ENCODE peak calls at places on chromosome 1, in ten cellular contexts. Z is left lung, T is A549, B is A673, H is lower lobe of right lung, G is hepatocyte, L is tibial artery, R is thyroid gland, D is K562, J is fibroblast of lung. Y is an unnamed sample. For H3K4me1, the result is how much of the 10 kb centered on the place peaks cover.

GRCh38 chr1:30034627-30035521 is 688.5 kb downstream of the MATN1 start:
- DNase-seq in J (peak), L (no peak), B (peak), T (no peak), G (no peak), D (no peak), H (no peak), R (no peak), Z (no peak), Y (no peak)

GRCh38 chr1:117363591-117364048 is 3.6 kb upstream of the MAN1A2 start:
- DNase-seq in G (no peak), H (no peak), L (no peak), T (no peak), B (no peak), Z (no peak), D (no peak), J (no peak), R (no peak), Y (no peak)

GRCh38 chr1:164561461-164561860 is 2.5 kb downstream of the PBX1 start:
- DNase-seq in G (no peak), R (no peak), D (no peak), Z (no peak), H (no peak), T (no peak), J (peak), L (no peak), B (no peak), Y (no peak)

GRCh38 chr1:185626344-185626743 is 107.8 kb upstream of the HMCN1 start:
- DNase-seq in G (no peak), B (no peak), D (no peak), L (no peak), R (no peak), T (no peak), Z (no peak), J (no peak), H (no peak), Y (no peak)

GRCh38 chr1:46613661-46614603 is 2.7 kb downstream of the MOB3C start:
- DNase-seq in H (peak), T (peak), G (peak), Z (peak), D (no peak), B (peak), R (peak), J (peak), L (peak), Y (peak)

GRCh38 chr1:4407851-4408250 is 246.6 kb upstream of the AJAP1 start:
- DNase-seq in H (no peak), R (no peak), L (no peak), J (no peak), B (no peak), T (no peak), D (no peak), G (no peak), Z (no peak), Y (no peak)

GRCh38 chr1:184790642-184791041 is 36.0 kb upstream of the EDEM3 start:
- DNase-seq in Z (no peak), T (no peak), R (no peak), D (no peak), H (no peak), G (no peak), L (no peak), B (no peak), J (no peak), Y (no peak)

GRCh38 chr1:46285730-46286477 is 17.5 kb downstream of the LRRC41 start:
- DNase-seq in B (peak), H (no peak), D (no peak), R (no peak), J (no peak), T (no peak), Z (peak), G (peak), L (no peak), Y (no peak)

GRCh38 chr1:71093938-71094337 is 13.1 kb upstream of the ZRANB2 start:
- DNase-seq in R (no peak), L (no peak), B (peak), H (no peak), J (peak), T (peak), Z (no peak), G (no peak), D (no peak), Y (no peak)

GRCh38 chr1:113279776-113280391 is 110.4 kb upstream of the MAGI3 start:
- DNase-seq in H (no peak), J (no peak), Z (no peak), R (peak), B (no peak), L (no peak), T (no peak), D (no peak), G (no peak), Y (no peak)

GRCh38 chr1:59295603-59296002 is 1.3 kb upstream of the FGGY start:
- DNase-seq in H (no peak), T (no peak), G (peak), Z (no peak), B (no peak), R (no peak), L (no peak), J (no peak), D (no peak), Y (no peak)

GRCh38 chr1:156648496-156648895 is 6.6 kb downstream of the BCAN start:
- DNase-seq in D (no peak), L (no peak), G (no peak), R (no peak), Z (no peak), T (no peak), J (no peak), B (no peak), H (no peak), Y (no peak)

GRCh38 chr1:110053557-110054428 is 16.7 kb downstream of the ALX3 start:
- DNase-seq in D (peak), L (peak), T (peak), B (peak), Z (peak), G (peak), H (peak), J (peak), R (peak), Y (peak)

GRCh38 chr1:157117527-157118057 is 18.0 kb upstream of the ETV3L start:
- DNase-seq in T (no peak), L (no peak), B (no peak), J (no peak), G (no peak), R (no peak), Z (no peak), D (no peak), H (no peak), Y (no peak)

GRCh38 chr1:32893198-32894018 is 7.1 kb downstream of the HPCA start:
- DNase-seq in R (peak), T (peak), D (peak), J (no peak), L (no peak), G (peak), Z (peak), H (no peak), B (peak), Y (peak)

GRCh38 chr1:66350001-66350547 is 183.9 kb upstream of the SGIP1 start:
- DNase-seq in B (peak), T (no peak), J (no peak), R (no peak), H (peak), G (no peak), Z (peak), D (no peak), L (no peak), Y (peak)

GRCh38 chr1:23617019-23617418 is 57.7 kb upstream of the ID3 start:
- DNase-seq in G (no peak), B (no peak), J (no peak), H (no peak), Z (no peak), R (no peak), T (no peak), D (no peak), L (no peak), Y (no peak)

GRCh38 chr1:171754381-171754705 is 12.5 kb upstream of the VAMP4 start:
- DNase-seq in H (no peak), G (no peak), R (no peak), L (no peak), J (peak), B (no peak), Z (no peak), T (no peak), D (no peak), Y (no peak)

GRCh38 chr1:177976596-177976995 is 6.7 kb upstream of the SEC16B start:
- DNase-seq in R (no peak), J (no peak), T (no peak), H (no peak), Z (no peak), L (no peak), B (no peak), G (no peak), D (no peak), Y (no peak)

GRCh38 chr1:212613440-212614335 is 5.1 kb downstream of the ATF3 start:
- DNase-seq in L (no peak), J (no peak), B (no peak), T (no peak), Z (no peak), D (no peak), R (no peak), G (no peak), H (no peak), Y (no peak)

GRCh38 chr1:224425279-224425884 is 9.2 kb downstream of the WDR26 start:
- DNase-seq in H (no peak), J (no peak), G (no peak), T (no peak), R (no peak), L (no peak), Z (no peak), B (no peak), D (no peak), Y (no peak)

GRCh38 chr1:52551476-52552235 is 1.2 kb downstream of the TUT4 start:
- DNase-seq in H (no peak), L (no peak), B (peak), R (no peak), J (peak), Z (no peak), D (no peak), G (peak), T (no peak), Y (no peak)

GRCh38 chr1:69535490-69535889 is 32.2 kb upstream of the LRRC7 start:
- DNase-seq in Z (no peak), R (no peak), L (no peak), J (no peak), B (no peak), G (no peak), H (no peak), T (no peak), D (no peak), Y (no peak)

GRCh38 chr1:1799716-1800115 is 21.4 kb upstream of the NADK start:
- DNase-seq in G (no peak), L (no peak), B (no peak), Z (no peak), R (peak), H (no peak), T (no peak), J (no peak), D (no peak), Y (no peak)

GRCh38 chr1:9689971-9690381 is 38.4 kb downstream of the PIK3CD start:
- DNase-seq in H (peak), R (peak), G (peak), T (no peak), B (peak), L (peak), D (peak), Z (peak), J (no peak), Y (peak)

GRCh38 chr1:94855307-94855700 is 35.1 kb downstream of the SLC44A3 start:
- DNase-seq in D (no peak), T (no peak), R (peak), G (no peak), H (no peak), J (peak), Z (no peak), B (no peak), L (no peak), Y (no peak)

GRCh38 chr1:211648980-211649934 is 26.2 kb downstream of the NEK2 start:
- DNase-seq in R (no peak), J (peak), G (peak), B (peak), L (peak), Z (no peak), H (peak), D (peak), T (peak), Y (peak)

GRCh38 chr1:233105225-233105624 is 154.8 kb downstream of the NTPCR start:
- DNase-seq in G (no peak), B (no peak), Z (no peak), J (peak), H (no peak), L (no peak), R (no peak), T (no peak), D (no peak), Y (no peak)

GRCh38 chr1:117967472-117967871 is 37.9 kb downstream of the WDR3 start:
- DNase-seq in J (peak), R (peak), T (peak), B (peak), D (no peak), G (peak), Z (no peak), H (no peak), L (no peak), Y (no peak)

GRCh38 chr1:65308781-65309316 is 494 bp upstream of the DNAJC6 start:
- DNase-seq in J (no peak), B (no peak), L (no peak), G (no peak), H (no peak), Z (no peak), T (no peak), R (no peak), D (no peak), Y (no peak)

GRCh38 chr1:94623560-94624148 is 82.1 kb upstream of the F3 start:
- DNase-seq in D (no peak), H (no peak), B (no peak), Z (no peak), J (peak), T (no peak), R (no peak), L (no peak), G (no peak), Y (no peak)

GRCh38 chr1:230707732-230708630 is 5.9 kb downstream of the AGT start:
- DNase-seq in H (no peak), J (no peak), D (no peak), B (no peak), T (no peak), Z (no peak), G (no peak), R (no peak), L (no peak), Y (no peak)

GRCh38 chr1:85001742-85002141 is 4.8 kb upstream of the MCOLN2 start:
- DNase-seq in T (no peak), B (no peak), H (no peak), J (no peak), D (no peak), G (no peak), Z (no peak), R (no peak), L (no peak), Y (no peak)

GRCh38 chr1:51061231-51061943 is 40.6 kb upstream of the C1orf185 start:
- DNase-seq in L (no peak), G (no peak), T (no peak), R (no peak), B (no peak), Z (no peak), D (no peak), J (no peak), H (no peak), Y (no peak)

GRCh38 chr1:243620096-243620495 is 229.9 kb downstream of the AKT3 start:
- DNase-seq in J (no peak), G (no peak), R (no peak), H (no peak), T (no peak), B (no peak), Z (no peak), L (no peak), D (no peak), Y (no peak)

GRCh38 chr1:9687120-9687875 is 35.8 kb downstream of the PIK3CD start:
- DNase-seq in R (peak), H (peak), G (peak), D (peak), Z (peak), T (peak), L (peak), B (peak), J (peak), Y (peak)

GRCh38 chr1:107879927-107880326 is 85.1 kb downstream of the VAV3 start:
- DNase-seq in G (no peak), T (no peak), B (no peak), D (no peak), J (no peak), H (no peak), R (no peak), Z (no peak), L (no peak), Y (no peak)

DNA sequence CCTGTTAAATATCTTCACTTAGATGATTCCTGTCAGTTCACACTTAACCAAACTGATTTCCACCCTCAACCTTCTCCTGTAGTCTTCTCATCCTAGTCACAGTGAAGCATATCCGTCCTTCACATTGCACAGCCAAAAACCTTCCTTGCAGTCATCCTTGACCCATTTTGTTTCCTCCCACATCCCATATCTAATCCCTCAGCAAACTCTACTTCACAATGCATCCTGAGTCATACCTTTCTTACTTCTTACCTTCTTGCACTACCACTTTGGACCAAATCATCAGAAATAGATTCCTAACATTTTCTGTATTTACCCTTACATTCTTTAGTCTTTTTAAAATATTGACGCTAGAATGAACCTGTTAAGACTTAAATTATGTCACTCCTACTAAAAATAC is 86.9 kb downstream of the OLFML2B start:
- DNase-seq in D (no peak), G (no peak), L (no peak), Z (no peak), B (no peak), T (no peak), H (no peak), J (no peak), R (no peak), Y (no peak)
- H3K4me1 ChIP-seq in D (under half), G (under half), L (under half), Z (under half), B (under half), T (under half), H (under half), J (under half), R (under half), Y (under half)

DNA sequence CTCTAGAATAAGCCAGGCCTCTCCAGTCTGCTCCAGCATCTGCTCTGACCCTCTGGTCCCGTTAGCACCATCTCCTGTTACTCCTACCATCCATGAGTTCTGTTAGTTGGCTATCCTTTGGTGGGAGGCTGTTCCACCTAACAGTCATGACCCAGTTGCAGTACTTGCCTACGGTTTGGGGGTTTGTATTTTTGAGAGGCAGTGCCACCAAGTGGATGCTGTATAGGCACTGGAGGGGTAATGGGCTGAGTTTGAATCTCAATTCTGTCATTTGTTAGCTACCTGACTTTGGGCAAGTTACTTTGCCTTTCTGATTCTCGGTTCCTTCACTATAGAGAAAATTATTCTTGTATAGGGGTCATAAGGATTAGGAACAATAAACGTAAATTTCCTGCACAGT is 12.1 kb upstream of the C8B start:
- DNase-seq in Z (no peak), B (no peak), G (no peak), L (no peak), R (no peak), D (no peak), T (no peak), H (no peak), J (no peak), Y (no peak)
- TF ChIP-seq CTCF in Z (no peak), B (peak), G (no peak), L (no peak), R (no peak), D (no peak), T (no peak), H (no peak), J (peak), Y (no peak)

GRCh38 chr1:234975941-234976871 is 152.4 kb downstream of the TOMM20 start:
- DNase-seq in R (no peak), T (no peak), B (no peak), J (no peak), Z (peak), H (peak), L (peak), G (no peak), D (no peak), Y (no peak)

GRCh38 chr1:234979316-234980223 is 149.1 kb downstream of the TOMM20 start:
- DNase-seq in L (no peak), G (no peak), Z (peak), H (no peak), J (no peak), B (no peak), D (no peak), R (no peak), T (no peak), Y (no peak)

GRCh38 chr1:234976880-234977680 is 151.6 kb downstream of the TOMM20 start:
- DNase-seq in G (no peak), B (no peak), T (no peak), Z (peak), J (no peak), D (no peak), L (no peak), R (no peak), H (no peak), Y (no peak)

GRCh38 chr1:234978397-234979291 is 150.0 kb downstream of the TOMM20 start:
- DNase-seq in T (peak), R (no peak), B (no peak), H (peak), D (peak), L (peak), J (peak), Z (peak), G (peak), Y (peak)

GRCh38 chr1:234977891-234978396 is 150.7 kb downstream of the TOMM20 start:
- DNase-seq in Z (peak), T (peak), G (no peak), D (no peak), L (no peak), R (no peak), H (no peak), J (no peak), B (no peak), Y (no peak)
- H3K4me1 ChIP-seq in Z (under half), T (half or more), G (half or more), D (half or more), L (under half), R (half or more), H (half or more), J (under half), B (under half), Y (half or more)

DNA sequence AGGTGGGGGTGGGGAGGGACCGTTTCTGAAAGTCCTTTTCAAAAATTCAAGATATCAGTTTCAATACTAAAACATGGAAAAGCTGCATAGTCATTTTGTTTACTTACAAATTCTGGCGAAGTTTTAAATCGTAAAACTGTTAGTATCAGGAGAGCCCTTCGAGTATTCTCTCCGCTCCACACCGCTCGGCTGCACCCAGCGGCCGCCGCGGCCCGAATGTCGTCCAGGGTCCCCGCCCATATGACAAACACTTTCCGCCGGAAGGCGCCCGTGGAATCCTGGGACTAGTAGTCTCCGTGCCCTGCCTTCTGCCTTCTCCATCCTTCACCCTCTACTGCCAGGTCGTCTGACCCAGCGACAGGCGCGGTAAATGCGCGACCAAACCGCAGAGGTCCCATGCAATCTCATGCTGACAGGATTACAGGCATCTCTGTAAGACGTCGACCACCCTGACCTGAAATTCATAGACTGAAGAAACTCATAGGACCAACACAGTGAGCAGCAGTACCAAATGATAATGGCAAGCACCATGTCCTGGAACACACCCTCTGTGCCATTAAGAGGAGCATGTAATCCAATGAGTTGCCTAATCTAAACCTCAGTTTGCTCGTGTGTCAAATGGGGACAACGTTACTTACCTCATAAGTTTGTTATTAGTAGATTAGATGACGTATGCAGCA is at the start of gene TOR1AIP2:
- DNase-seq in L (peak), J (peak), T (peak), B (peak), D (peak), R (peak), Z (peak), G (peak), H (peak), Y (peak)
- TF ChIP-seq CTCF in L (no peak), J (no peak), T (no peak), B (no peak), D (peak), R (no peak), Z (no peak), G (no peak), H (no peak), Y (peak)

GRCh38 chr1:89996415-89997110 is 1.7 kb downstream of the ZNF326 start:
- DNase-seq in T (no peak), B (no peak), L (no peak), Z (no peak), R (no peak), J (no peak), D (no peak), G (no peak), H (no peak), Y (no peak)

GRCh38 chr1:89998306-89998705 is 3.4 kb downstream of the ZNF326 start:
- DNase-seq in G (no peak), D (no peak), B (peak), H (no peak), R (no peak), L (no peak), Z (no peak), J (peak), T (no peak), Y (no peak)

GRCh38 chr1:89999628-90000027 is 4.7 kb downstream of the ZNF326 start:
- DNase-seq in H (no peak), D (no peak), Z (no peak), J (no peak), R (no peak), L (no peak), B (no peak), G (no peak), T (no peak), Y (no peak)

GRCh38 chr1:89999208-89999607 is 4.3 kb downstream of the ZNF326 start:
- DNase-seq in D (no peak), H (no peak), Z (no peak), J (no peak), R (no peak), T (no peak), B (no peak), L (no peak), G (no peak), Y (no peak)

GRCh38 chr1:90000934-90001676 is 6.2 kb downstream of the ZNF326 start:
- DNase-seq in L (no peak), H (no peak), D (peak), B (peak), Z (no peak), G (no peak), J (no peak), R (no peak), T (peak), Y (no peak)
- H3K4me1 ChIP-seq in L (under half), H (under half), D (under half), B (half or more), Z (under half), G (under half), J (under half), R (under half), T (half or more), Y (half or more)

Y was measured in left ventricle myocardium inferior.